ENCODE peak calls at places on chromosome 11, in five cellular contexts. T is psoas muscle, B is lower leg skin, U is KBM-7, C is HuH-7.5. S is an unnamed sample.

GRCh38 chr11:3685923-3686322 is 14.7 kb upstream of the CHRNA10 start:
- DNase-seq in T (no peak), B (no peak), U (no peak), C (no peak), S (no peak)

GRCh38 chr11:2462092-2462985 is 17.5 kb downstream of the KCNQ1 start:
- DNase-seq in T (no peak), B (no peak), U (no peak), C (no peak), S (no peak)

GRCh38 chr11:126380909-126381308 is 25.4 kb downstream of the ST3GAL4 start:
- DNase-seq in T (no peak), B (no peak), U (no peak), C (no peak), S (no peak)

GRCh38 chr11:85826096-85826855 is 15.3 kb upstream of the SYTL2 start:
- DNase-seq in T (peak), B (no peak), U (peak), C (no peak), S (no peak)

GRCh38 chr11:75796091-75796435 is 18.9 kb upstream of the UVRAG start:
- DNase-seq in T (no peak), B (no peak), U (no peak), C (no peak), S (no peak)

GRCh38 chr11:95156916-95157568 is 67.4 kb downstream of the ENDOD1 start:
- DNase-seq in T (peak), B (no peak), U (no peak), C (no peak), S (no peak)

GRCh38 chr11:122115520-122116343 is at the start of gene BLID:
- DNase-seq in T (peak), B (no peak), U (no peak), C (no peak), S (peak)

GRCh38 chr11:94020777-94021615 is at the start of gene HEPHL1:
- DNase-seq in T (no peak), B (peak), U (peak), C (no peak), S (no peak)

GRCh38 chr11:45556851-45557707 is 108.3 kb downstream of the CHST1 start:
- DNase-seq in T (peak), B (no peak), U (no peak), C (no peak), S (no peak)

GRCh38 chr11:135004495-135004894 is 592.5 kb upstream of the B3GAT1 start:
- DNase-seq in T (no peak), B (no peak), U (no peak), C (no peak), S (no peak)

GRCh38 chr11:9896902-9897301 is 233.0 kb downstream of the SWAP70 start:
- DNase-seq in T (no peak), B (no peak), U (no peak), C (no peak), S (no peak)

GRCh38 chr11:132704796-132705375 is 827.4 kb downstream of the OPCML start:
- DNase-seq in T (no peak), B (no peak), U (no peak), C (no peak), S (peak)

GRCh38 chr11:8873966-8874365 is 37.0 kb upstream of the AKIP1 start:
- DNase-seq in T (no peak), B (no peak), U (peak), C (no peak), S (no peak)

GRCh38 chr11:86481399-86481798 is 106.7 kb downstream of the CCDC81 start:
- DNase-seq in T (no peak), B (no peak), U (no peak), C (no peak), S (no peak)

GRCh38 chr11:107757661-107758060 is 45.8 kb upstream of the SLN start:
- DNase-seq in T (no peak), B (no peak), U (no peak), C (no peak), S (no peak)

GRCh38 chr11:128232588-128232987 is 354.8 kb downstream of the ETS1 start:
- DNase-seq in T (no peak), B (no peak), U (no peak), C (no peak), S (no peak)

GRCh38 chr11:129278586-129279319 is 86.6 kb upstream of the ARHGAP32 start:
- DNase-seq in T (peak), B (no peak), U (no peak), C (no peak), S (no peak)

GRCh38 chr11:8671242-8671641 is 11.2 kb downstream of the TRIM66 start:
- DNase-seq in T (peak), B (peak), U (no peak), C (no peak), S (no peak)

GRCh38 chr11:73597340-73597955 is 464 bp downstream of the FAM168A start:
- DNase-seq in T (no peak), B (peak), U (no peak), C (no peak), S (no peak)

GRCh38 chr11:100680070-100680469 is 7.0 kb upstream of the ARHGAP42 start:
- DNase-seq in T (no peak), B (no peak), U (no peak), C (no peak), S (no peak)

GRCh38 chr11:74159642-74160041 is 11.2 kb downstream of the C2CD3 start:
- DNase-seq in T (no peak), B (no peak), U (no peak), C (no peak), S (no peak)

GRCh38 chr11:94924074-94925031 is 49.0 kb downstream of the CWC15 start:
- DNase-seq in T (no peak), B (no peak), U (no peak), C (no peak), S (no peak)

GRCh38 chr11:14448229-14448628 is 51.4 kb downstream of the COPB1 start:
- DNase-seq in T (no peak), B (no peak), U (no peak), C (no peak), S (no peak)

GRCh38 chr11:83150450-83150849 is 6.5 kb upstream of the PCF11 start:
- DNase-seq in T (no peak), B (no peak), U (no peak), C (no peak), S (no peak)

GRCh38 chr11:118876261-118876660 is 7.4 kb upstream of the CXCR5 start:
- DNase-seq in T (no peak), B (no peak), U (no peak), C (no peak), S (no peak)

GRCh38 chr11:110759972-110760381 is 47.7 kb upstream of the ARHGAP20 start:
- DNase-seq in T (no peak), B (no peak), U (no peak), C (no peak), S (no peak)

GRCh38 chr11:123859731-123860130 is 25.7 kb downstream of the TMEM225 start:
- DNase-seq in T (no peak), B (no peak), U (no peak), C (no peak), S (no peak)

GRCh38 chr11:47714554-47715081 is 551 bp downstream of the AGBL2 start:
- DNase-seq in T (peak), B (peak), U (no peak), C (no peak), S (no peak)

GRCh38 chr11:7525424-7525823 is 11.6 kb downstream of the PPFIBP2 start:
- DNase-seq in T (no peak), B (no peak), U (no peak), C (no peak), S (peak)

GRCh38 chr11:71447791-71448256 is 369 bp downstream of the DHCR7 start:
- DNase-seq in T (peak), B (no peak), U (peak), C (peak), S (no peak)

GRCh38 chr11:129911298-129911697 is 15.9 kb upstream of the NFRKB start:
- DNase-seq in T (no peak), B (no peak), U (peak), C (no peak), S (no peak)

GRCh38 chr11:117356126-117356761 is 28.6 kb downstream of the CEP164 start:
- DNase-seq in T (no peak), B (no peak), U (no peak), C (no peak), S (no peak)

GRCh38 chr11:3666023-3666530 is 5.1 kb downstream of the CHRNA10 start:
- DNase-seq in T (no peak), B (no peak), U (no peak), C (no peak), S (no peak)

GRCh38 chr11:117298195-117298594 is 7.0 kb downstream of the BACE1-AS start:
- DNase-seq in T (no peak), B (no peak), U (no peak), C (no peak), S (no peak)

GRCh38 chr11:19349340-19350025 is 108.7 kb upstream of the E2F8 start:
- DNase-seq in T (no peak), B (no peak), U (no peak), C (no peak), S (no peak)

GRCh38 chr11:28838741-28839140 is 730.6 kb downstream of the METTL15 start:
- DNase-seq in T (no peak), B (no peak), U (no peak), C (no peak), S (no peak)

GRCh38 chr11:61555051-61555969 is 25.6 kb downstream of the SYT7 start:
- DNase-seq in T (no peak), B (no peak), U (no peak), C (no peak), S (no peak)

GRCh38 chr11:6656936-6657335 is 1.3 kb upstream of the DCHS1 start:
- DNase-seq in T (no peak), B (no peak), U (no peak), C (no peak), S (no peak)

GRCh38 chr11:12179019-12179418 is 68.6 kb downstream of the MICAL2 start:
- DNase-seq in T (no peak), B (no peak), U (no peak), C (no peak), S (no peak)